ENCODE peak calls at places on chromosomes 7 and 10, in four cellular contexts. J, A, R and M are unnamed samples.

GRCh38 chr7:81816312-81816711 is 46.5 kb upstream of the HGF start:
- DNase-seq in R (peak), A (no peak), J (no peak), M (no peak)

GRCh38 chr10:98469532-98469931 is 22.8 kb upstream of the HPS1 start:
- DNase-seq in R (no peak), A (no peak), J (no peak), M (no peak)

GRCh38 chr7:15580604-15581351 is 19.0 kb upstream of the AGMO start:
- DNase-seq in R (no peak), J (no peak), A (no peak), M (no peak)

GRCh38 chr10:33817647-33818046 is 483.2 kb upstream of the NRP1 start:
- DNase-seq in A (no peak), J (no peak), R (no peak), M (no peak)

GRCh38 chr10:60312818-60313588 is 76.7 kb downstream of the ANK3 start:
- DNase-seq in J (peak), A (peak), R (no peak), M (no peak)

GRCh38 chr7:130699686-130700085 is 13.3 kb upstream of the TSGA13 start:
- DNase-seq in J (no peak), R (no peak), A (no peak), M (no peak)

GRCh38 chr10:80633910-80634309 is 96.2 kb downstream of the SH2D4B start:
- DNase-seq in A (no peak), J (no peak), R (no peak), M (no peak)

GRCh38 chr7:46607176-46607575 is 686.1 kb upstream of the IGFBP3 start:
- DNase-seq in A (no peak), J (no peak), R (no peak), M (no peak)

GRCh38 chr10:42932735-42933453 is 144.0 kb upstream of the RET start:
- DNase-seq in J (no peak), R (no peak), A (no peak), M (no peak)
- H3K4me3 ChIP-seq in J (no peak), R (no peak), A (no peak), M (no peak)

GRCh38 chr10:122190151-122190550 is 80.9 kb upstream of the BTBD16 start:
- DNase-seq in J (no peak), A (no peak), R (no peak), M (no peak)

GRCh38 chr10:122188706-122189105 is 82.4 kb upstream of the BTBD16 start:
- DNase-seq in A (no peak), R (no peak), J (no peak), M (no peak)

GRCh38 chr10:122189185-122189584 is 81.9 kb upstream of the BTBD16 start:
- DNase-seq in A (no peak), J (no peak), R (no peak), M (no peak)

GRCh38 chr10:122192142-122192541 is 79.0 kb upstream of the BTBD16 start:
- DNase-seq in J (no peak), R (no peak), A (no peak), M (no peak)

GRCh38 chr10:122190553-122190952 is 80.5 kb upstream of the BTBD16 start:
- DNase-seq in R (no peak), A (no peak), J (no peak), M (peak)
- H3K4me3 ChIP-seq in R (no peak), A (no peak), J (no peak), M (no peak)

DNA sequence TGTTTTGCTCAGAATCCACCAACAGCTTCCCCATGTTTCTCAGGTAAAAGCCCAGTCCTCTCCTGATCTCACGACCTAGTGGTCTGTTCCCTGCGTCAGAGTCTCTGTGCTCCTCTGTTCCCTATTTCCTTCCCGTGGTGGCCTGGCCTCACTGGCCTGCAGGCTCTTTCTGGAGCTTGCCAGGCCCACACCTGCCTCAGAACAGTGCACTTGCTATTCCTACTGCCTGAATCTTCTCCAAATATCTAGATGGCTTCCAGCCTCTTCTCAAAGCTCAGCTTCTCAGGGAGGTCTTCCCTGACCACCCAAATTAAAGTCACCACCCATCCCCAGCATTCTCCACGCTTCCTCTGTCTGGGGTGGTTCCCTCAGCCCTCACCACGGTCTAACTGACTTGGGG is 165.3 kb downstream of the USP6NL start:
- DNase-seq in A (no peak), J (no peak), R (no peak), M (no peak)
- H3K4me3 ChIP-seq in A (no peak), J (no peak), R (no peak), M (no peak)

DNA sequence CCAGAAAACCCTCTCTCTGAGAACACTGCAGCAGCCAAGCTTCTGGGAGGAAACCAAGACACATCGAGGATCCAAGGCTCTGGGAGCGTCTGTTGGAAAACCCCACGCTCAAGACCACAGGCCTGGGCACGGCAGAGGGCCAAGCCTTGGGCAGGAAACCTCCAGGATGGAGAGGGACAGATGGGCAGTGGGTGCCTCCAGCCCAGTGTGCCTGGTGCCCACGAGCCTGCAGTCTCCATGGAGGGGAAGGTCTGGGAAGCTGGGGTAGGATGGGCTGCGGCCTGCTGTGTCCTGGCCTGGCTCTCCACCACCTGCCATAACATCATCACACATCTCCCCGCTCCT is 96.1 kb downstream of the FAM53B start:
- DNase-seq in J (no peak), A (no peak), R (no peak), M (no peak)
- H3K4me3 ChIP-seq in J (no peak), A (no peak), R (no peak), M (no peak)

GRCh38 chr10:125209591-125210373 is 49.4 kb upstream of the CTBP2 start:
- DNase-seq in R (no peak), A (peak), J (peak), M (no peak)
- H3K4me3 ChIP-seq in R (no peak), A (no peak), J (peak), M (no peak)

GRCh38 chr10:71773221-71773971 is at the start of gene VSIR:
- DNase-seq in J (peak), R (peak), A (peak), M (peak)

GRCh38 chr10:71771204-71771603 is 2.1 kb downstream of the VSIR start:
- DNase-seq in R (no peak), J (no peak), A (no peak), M (no peak)

GRCh38 chr10:71772832-71773220 is 494 bp downstream of the VSIR start:
- DNase-seq in R (no peak), J (no peak), A (no peak), M (no peak)

GRCh38 chr10:71770789-71771188 is 2.5 kb downstream of the VSIR start:
- DNase-seq in R (no peak), J (peak), A (no peak), M (no peak)

DNA sequence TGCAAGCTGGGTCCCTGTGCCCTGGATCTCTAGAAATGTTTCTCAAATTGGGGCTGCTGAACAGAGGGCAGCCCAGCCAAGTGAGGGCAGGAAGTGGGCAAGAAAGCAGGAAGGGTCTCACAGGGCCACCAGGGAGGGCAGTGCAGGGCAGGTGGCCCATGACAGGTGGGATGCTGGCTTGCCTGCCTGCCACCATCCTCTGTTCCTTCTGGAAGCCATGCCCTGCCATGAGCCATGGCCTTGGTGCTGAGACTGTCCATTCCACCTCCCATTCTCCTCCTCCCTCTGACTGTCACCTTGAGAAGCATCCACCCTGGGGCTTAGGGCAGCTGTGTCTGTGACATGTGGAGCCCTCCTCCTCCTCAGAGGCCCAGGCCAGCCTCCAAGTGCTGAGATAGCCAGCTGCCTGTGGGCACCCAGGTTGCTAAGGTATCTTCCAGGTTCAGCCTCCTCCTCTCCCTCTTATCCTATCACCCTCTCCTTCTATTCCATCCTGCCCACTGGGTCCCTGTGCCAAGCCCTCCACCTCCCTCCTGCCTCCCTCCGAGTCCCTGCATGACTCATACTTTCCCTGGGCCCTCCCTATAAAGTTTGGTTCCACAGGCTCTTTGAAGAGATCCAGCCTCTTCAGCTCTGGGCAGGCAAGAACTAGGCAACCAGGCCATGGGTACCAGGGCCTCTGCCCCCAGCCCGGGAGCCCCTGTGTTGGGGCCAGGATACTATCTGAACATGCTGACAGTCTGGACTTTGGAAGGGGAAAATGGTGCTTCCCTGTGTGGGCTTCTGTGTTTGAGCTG is 1.3 kb downstream of the VSIR start:
- DNase-seq in A (peak), R (no peak), J (peak), M (no peak)
- H3K4me3 ChIP-seq in A (no peak), R (peak), J (no peak), M (no peak)

DNA sequence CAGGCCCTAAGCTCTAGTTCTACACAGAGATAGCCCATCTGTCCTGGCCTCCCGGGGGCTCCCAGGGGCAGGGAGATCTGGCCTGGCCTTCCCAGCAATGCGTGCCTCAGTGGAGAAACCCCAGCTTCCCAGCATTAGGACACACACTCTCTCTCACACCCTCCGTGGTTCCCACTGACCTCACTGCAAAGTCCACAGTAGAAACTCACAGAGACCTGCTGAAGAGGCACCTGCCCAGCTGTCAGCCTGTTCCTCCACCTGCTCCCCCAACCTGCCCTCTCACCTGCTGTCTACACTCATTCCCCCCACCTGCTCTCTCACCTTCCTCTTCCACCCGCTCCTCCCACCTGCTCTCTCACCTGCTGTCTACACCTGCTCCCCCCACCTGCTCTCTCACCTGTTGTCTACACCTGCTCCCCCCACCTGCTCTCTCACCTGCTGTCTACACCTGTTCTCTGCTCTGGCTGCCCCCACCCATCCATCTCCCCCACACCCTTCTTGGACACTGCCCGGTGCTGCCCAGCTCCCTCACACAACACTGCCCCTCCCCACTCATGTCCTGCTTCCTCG is 21.1 kb upstream of the PFKP start:
- DNase-seq in J (no peak), R (no peak), A (no peak), M (no peak)
- H3K4me3 ChIP-seq in J (no peak), R (no peak), A (no peak), M (no peak)